ENCODE peak calls at places on chromosome 10, in nine cellular contexts. One of them, this sample, is unnamed.

GRCh38 chr10:77304192-77304591 is 333.4 kb downstream of the KCNMA1 start:
- DNase-seq in heart left ventricle: no peak
- DNase-seq in right lobe of liver: no peak
- DNase-seq in transverse colon: no peak
- DNase-seq in sigmoid colon: no peak
- DNase-seq in testis: no peak
- DNase-seq in upper lobe of left lung: no peak
- DNase-seq in ovary: no peak
- DNase-seq in esophagus muscularis mucosa: no peak
- DNase-seq in this sample: no peak

GRCh38 chr10:17006631-17007161 is 122.9 kb downstream of the CUBN start:
- DNase-seq in right lobe of liver: no peak
- DNase-seq in transverse colon: no peak
- DNase-seq in ovary: no peak
- DNase-seq in upper lobe of left lung: no peak
- DNase-seq in sigmoid colon: no peak
- DNase-seq in esophagus muscularis mucosa: peak; percentile 80
- DNase-seq in testis: peak; percentile 84
- DNase-seq in heart left ventricle: peak; percentile 59
- DNase-seq in this sample: no peak

GRCh38 chr10:22684707-22685106 is 29.7 kb downstream of the PIP4K2A start:
- DNase-seq in heart left ventricle: no peak
- DNase-seq in upper lobe of left lung: no peak
- DNase-seq in ovary: no peak
- DNase-seq in transverse colon: no peak
- DNase-seq in sigmoid colon: no peak
- DNase-seq in testis: no peak
- DNase-seq in right lobe of liver: no peak
- DNase-seq in esophagus muscularis mucosa: no peak
- DNase-seq in this sample: no peak

GRCh38 chr10:22158426-22158825 is 59.4 kb downstream of the EBLN1 start:
- DNase-seq in esophagus muscularis mucosa: no peak
- DNase-seq in ovary: no peak
- DNase-seq in heart left ventricle: no peak
- DNase-seq in transverse colon: no peak
- DNase-seq in sigmoid colon: no peak
- DNase-seq in upper lobe of left lung: no peak
- DNase-seq in testis: no peak
- DNase-seq in right lobe of liver: no peak
- DNase-seq in this sample: no peak

GRCh38 chr10:30557884-30558283 is 71.7 kb downstream of the LYZL2 start:
- DNase-seq in testis: no peak
- DNase-seq in ovary: no peak
- DNase-seq in right lobe of liver: no peak
- DNase-seq in transverse colon: no peak
- DNase-seq in sigmoid colon: no peak
- DNase-seq in upper lobe of left lung: no peak
- DNase-seq in esophagus muscularis mucosa: no peak
- DNase-seq in heart left ventricle: no peak
- DNase-seq in this sample: peak; percentile 10

GRCh38 chr10:101839421-101840063 is 4.1 kb downstream of the KCNIP2 start:
- DNase-seq in transverse colon: peak; percentile 68
- DNase-seq in esophagus muscularis mucosa: no peak
- DNase-seq in right lobe of liver: peak; percentile 73
- DNase-seq in ovary: no peak
- DNase-seq in upper lobe of left lung: peak; percentile 93
- DNase-seq in heart left ventricle: peak; percentile 58
- DNase-seq in sigmoid colon: no peak
- DNase-seq in testis: no peak
- DNase-seq in this sample: no peak

GRCh38 chr10:125629758-125630376 is 53.1 kb downstream of the TEX36 start:
- DNase-seq in upper lobe of left lung: no peak
- DNase-seq in transverse colon: no peak
- DNase-seq in esophagus muscularis mucosa: no peak
- DNase-seq in heart left ventricle: no peak
- DNase-seq in sigmoid colon: no peak
- DNase-seq in right lobe of liver: no peak
- DNase-seq in ovary: no peak
- DNase-seq in testis: no peak
- DNase-seq in this sample: peak; percentile 9

GRCh38 chr10:4066581-4067403 is 281.8 kb upstream of the KLF6 start:
- DNase-seq in sigmoid colon: no peak
- DNase-seq in esophagus muscularis mucosa: no peak
- DNase-seq in right lobe of liver: no peak
- DNase-seq in ovary: no peak
- DNase-seq in upper lobe of left lung: no peak
- DNase-seq in testis: no peak
- DNase-seq in heart left ventricle: no peak
- DNase-seq in transverse colon: no peak
- DNase-seq in this sample: no peak

DNA sequence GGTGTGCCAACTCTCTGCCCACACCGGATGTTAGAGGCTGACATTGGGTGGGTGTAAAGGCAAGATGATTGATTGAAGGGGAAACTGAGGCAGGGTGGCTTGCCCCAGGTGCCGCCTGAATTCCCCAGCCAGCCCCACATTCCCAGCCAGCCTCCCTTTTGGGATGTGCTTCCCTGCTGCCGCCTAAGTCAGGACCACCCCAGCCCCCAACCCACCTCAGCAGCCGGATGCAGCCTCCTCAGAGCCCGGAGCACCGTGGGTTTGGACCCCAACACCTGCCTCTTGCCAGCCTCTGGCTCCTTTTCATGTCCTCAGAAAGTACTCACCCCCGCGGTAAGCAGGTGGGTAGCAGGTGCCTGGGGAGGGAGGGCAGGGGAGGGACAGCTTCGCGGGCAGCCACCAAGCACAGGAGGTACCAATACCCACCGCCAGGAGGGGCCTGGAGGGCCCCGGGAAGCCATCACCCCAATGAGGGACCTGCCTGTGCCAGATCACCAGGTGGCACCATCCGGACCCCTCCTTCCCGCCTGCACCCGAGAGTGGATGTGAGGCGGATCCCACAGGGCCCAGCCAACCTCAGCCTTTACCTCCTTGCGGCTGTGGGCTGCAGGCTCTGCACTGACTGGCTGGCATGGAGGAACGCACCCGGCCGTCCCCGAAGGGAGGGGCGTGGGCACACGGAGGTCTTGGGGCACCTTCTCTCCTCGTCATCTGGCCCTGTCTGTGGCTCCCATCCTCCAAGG is 60.5 kb downstream of the PWWP2B start:
- DNase-seq in heart left ventricle: peak; percentile 26
- DNase-seq in testis: no peak
- DNase-seq in right lobe of liver: peak; percentile 45
- DNase-seq in esophagus muscularis mucosa: no peak
- DNase-seq in ovary: no peak
- DNase-seq in sigmoid colon: no peak
- DNase-seq in upper lobe of left lung: peak; percentile 75
- DNase-seq in transverse colon: no peak
- DNase-seq in this sample: no peak
- TF ChIP-seq POLR2A in heart left ventricle: no peak
- TF ChIP-seq POLR2A in testis: no peak
- TF ChIP-seq POLR2A in right lobe of liver: no peak
- TF ChIP-seq POLR2A in esophagus muscularis mucosa: no peak
- TF ChIP-seq POLR2A in ovary: no peak
- TF ChIP-seq POLR2A in sigmoid colon: no peak
- TF ChIP-seq POLR2A in upper lobe of left lung: no peak
- TF ChIP-seq POLR2A in transverse colon: no peak
- TF ChIP-seq POLR2A in this sample: no peak

GRCh38 chr10:113752553-113752952 is 1.1 kb downstream of the PLEKHS1 start:
- DNase-seq in upper lobe of left lung: no peak
- DNase-seq in sigmoid colon: no peak
- DNase-seq in right lobe of liver: no peak
- DNase-seq in esophagus muscularis mucosa: no peak
- DNase-seq in transverse colon: peak; percentile 32
- DNase-seq in ovary: no peak
- DNase-seq in heart left ventricle: no peak
- DNase-seq in testis: no peak
- DNase-seq in this sample: no peak

GRCh38 chr10:113754125-113754524 is 2.6 kb downstream of the PLEKHS1 start:
- DNase-seq in right lobe of liver: no peak
- DNase-seq in sigmoid colon: no peak
- DNase-seq in upper lobe of left lung: no peak
- DNase-seq in heart left ventricle: no peak
- DNase-seq in ovary: no peak
- DNase-seq in testis: no peak
- DNase-seq in esophagus muscularis mucosa: no peak
- DNase-seq in transverse colon: no peak
- DNase-seq in this sample: no peak

GRCh38 chr10:113753020-113753692 is 1.7 kb downstream of the PLEKHS1 start:
- DNase-seq in upper lobe of left lung: no peak
- DNase-seq in heart left ventricle: no peak
- DNase-seq in right lobe of liver: no peak
- DNase-seq in sigmoid colon: no peak
- DNase-seq in ovary: no peak
- DNase-seq in transverse colon: peak; percentile 72
- DNase-seq in esophagus muscularis mucosa: no peak
- DNase-seq in testis: no peak
- DNase-seq in this sample: no peak

GRCh38 chr10:113754768-113755167 is 3.3 kb downstream of the PLEKHS1 start:
- DNase-seq in upper lobe of left lung: no peak
- DNase-seq in transverse colon: peak; percentile 67
- DNase-seq in right lobe of liver: no peak
- DNase-seq in testis: peak; percentile 63
- DNase-seq in sigmoid colon: no peak
- DNase-seq in ovary: no peak
- DNase-seq in heart left ventricle: no peak
- DNase-seq in esophagus muscularis mucosa: no peak
- DNase-seq in this sample: no peak

GRCh38 chr10:113756940-113757543 is 5.6 kb downstream of the PLEKHS1 start:
- DNase-seq in esophagus muscularis mucosa: no peak
- DNase-seq in upper lobe of left lung: no peak
- DNase-seq in heart left ventricle: no peak
- DNase-seq in testis: no peak
- DNase-seq in transverse colon: peak; percentile 45
- DNase-seq in ovary: no peak
- DNase-seq in sigmoid colon: no peak
- DNase-seq in right lobe of liver: no peak
- DNase-seq in this sample: no peak
- TF ChIP-seq POLR2A in esophagus muscularis mucosa: no peak
- TF ChIP-seq POLR2A in upper lobe of left lung: no peak
- TF ChIP-seq POLR2A in heart left ventricle: no peak
- TF ChIP-seq POLR2A in testis: no peak
- TF ChIP-seq POLR2A in transverse colon: no peak
- TF ChIP-seq POLR2A in ovary: no peak
- TF ChIP-seq POLR2A in sigmoid colon: no peak
- TF ChIP-seq POLR2A in right lobe of liver: no peak
- TF ChIP-seq POLR2A in this sample: no peak

GRCh38 chr10:18659784-18660561 is 742 bp downstream of the ARL5B start:
- DNase-seq in ovary: no peak
- DNase-seq in testis: no peak
- DNase-seq in transverse colon: peak; percentile 76
- DNase-seq in heart left ventricle: no peak
- DNase-seq in sigmoid colon: no peak
- DNase-seq in upper lobe of left lung: no peak
- DNase-seq in right lobe of liver: no peak
- DNase-seq in esophagus muscularis mucosa: no peak
- DNase-seq in this sample: no peak

GRCh38 chr10:18660816-18661431 is 1.7 kb downstream of the ARL5B start:
- DNase-seq in heart left ventricle: no peak
- DNase-seq in esophagus muscularis mucosa: no peak
- DNase-seq in ovary: no peak
- DNase-seq in sigmoid colon: no peak
- DNase-seq in testis: no peak
- DNase-seq in transverse colon: no peak
- DNase-seq in upper lobe of left lung: no peak
- DNase-seq in right lobe of liver: no peak
- DNase-seq in this sample: no peak

GRCh38 chr10:18653112-18653511 is 1.7 kb upstream of the NSUN6 start:
- DNase-seq in transverse colon: no peak
- DNase-seq in ovary: no peak
- DNase-seq in heart left ventricle: no peak
- DNase-seq in upper lobe of left lung: no peak
- DNase-seq in esophagus muscularis mucosa: no peak
- DNase-seq in right lobe of liver: no peak
- DNase-seq in testis: no peak
- DNase-seq in sigmoid colon: no peak
- DNase-seq in this sample: no peak

GRCh38 chr10:18658992-18659783 is at the start of gene ARL5B:
- DNase-seq in transverse colon: peak; percentile 99
- DNase-seq in heart left ventricle: peak; percentile 99
- DNase-seq in upper lobe of left lung: peak; percentile 97
- DNase-seq in sigmoid colon: peak; percentile 99
- DNase-seq in esophagus muscularis mucosa: peak; percentile 99
- DNase-seq in testis: peak; percentile 99
- DNase-seq in right lobe of liver: peak; percentile 99
- DNase-seq in ovary: peak; percentile 97
- DNase-seq in this sample: peak; percentile 70

GRCh38 chr10:18658301-18658991 is 785 bp upstream of the ARL5B start:
- DNase-seq in transverse colon: peak; percentile 19
- DNase-seq in upper lobe of left lung: peak; percentile 72
- DNase-seq in testis: peak; percentile 43
- DNase-seq in sigmoid colon: no peak
- DNase-seq in right lobe of liver: no peak
- DNase-seq in ovary: peak; percentile 52
- DNase-seq in heart left ventricle: no peak
- DNase-seq in esophagus muscularis mucosa: no peak
- DNase-seq in this sample: no peak
- TF ChIP-seq POLR2A in transverse colon: no peak
- TF ChIP-seq POLR2A in upper lobe of left lung: no peak
- TF ChIP-seq POLR2A in testis: no peak
- TF ChIP-seq POLR2A in sigmoid colon: no peak
- TF ChIP-seq POLR2A in right lobe of liver: peak; percentile 48
- TF ChIP-seq POLR2A in ovary: no peak
- TF ChIP-seq POLR2A in heart left ventricle: no peak
- TF ChIP-seq POLR2A in esophagus muscularis mucosa: no peak
- TF ChIP-seq POLR2A in this sample: no peak

GRCh38 chr10:110508389-110508788 is 10.7 kb downstream of the DUSP5 start:
- DNase-seq in heart left ventricle: no peak
- DNase-seq in ovary: no peak
- DNase-seq in esophagus muscularis mucosa: no peak
- DNase-seq in right lobe of liver: no peak
- DNase-seq in upper lobe of left lung: no peak
- DNase-seq in transverse colon: no peak
- DNase-seq in sigmoid colon: peak; percentile 47
- DNase-seq in testis: no peak
- DNase-seq in this sample: no peak

GRCh38 chr10:110508806-110509544 is 11.3 kb downstream of the DUSP5 start:
- DNase-seq in ovary: no peak
- DNase-seq in upper lobe of left lung: no peak
- DNase-seq in right lobe of liver: no peak
- DNase-seq in transverse colon: no peak
- DNase-seq in heart left ventricle: peak; percentile 86
- DNase-seq in testis: no peak
- DNase-seq in sigmoid colon: peak; percentile 67
- DNase-seq in esophagus muscularis mucosa: no peak
- DNase-seq in this sample: no peak

GRCh38 chr10:110506448-110506847 is 8.7 kb downstream of the DUSP5 start:
- DNase-seq in heart left ventricle: no peak
- DNase-seq in ovary: no peak
- DNase-seq in testis: no peak
- DNase-seq in transverse colon: no peak
- DNase-seq in right lobe of liver: no peak
- DNase-seq in upper lobe of left lung: no peak
- DNase-seq in esophagus muscularis mucosa: no peak
- DNase-seq in sigmoid colon: no peak
- DNase-seq in this sample: no peak

GRCh38 chr10:110505130-110505815 is 7.6 kb downstream of the DUSP5 start:
- DNase-seq in heart left ventricle: no peak
- DNase-seq in transverse colon: no peak
- DNase-seq in esophagus muscularis mucosa: no peak
- DNase-seq in testis: no peak
- DNase-seq in ovary: no peak
- DNase-seq in upper lobe of left lung: no peak
- DNase-seq in right lobe of liver: no peak
- DNase-seq in sigmoid colon: no peak
- DNase-seq in this sample: no peak

GRCh38 chr10:110507303-110507702 is 9.6 kb downstream of the DUSP5 start:
- DNase-seq in testis: no peak
- DNase-seq in upper lobe of left lung: no peak
- DNase-seq in ovary: no peak
- DNase-seq in heart left ventricle: no peak
- DNase-seq in esophagus muscularis mucosa: no peak
- DNase-seq in right lobe of liver: no peak
- DNase-seq in transverse colon: no peak
- DNase-seq in sigmoid colon: no peak
- DNase-seq in this sample: no peak
- TF ChIP-seq POLR2A in testis: no peak
- TF ChIP-seq POLR2A in upper lobe of left lung: no peak
- TF ChIP-seq POLR2A in ovary: no peak
- TF ChIP-seq POLR2A in heart left ventricle: no peak
- TF ChIP-seq POLR2A in esophagus muscularis mucosa: no peak
- TF ChIP-seq POLR2A in right lobe of liver: no peak
- TF ChIP-seq POLR2A in transverse colon: no peak
- TF ChIP-seq POLR2A in sigmoid colon: no peak
- TF ChIP-seq POLR2A in this sample: no peak